ENCODE peak calls at places on chromosomes 2 and 18, in eight cellular contexts. A is psoas muscle; U is CD8-positive, alpha-beta T cell; P is endothelial cell; V is kidney; B is cardiac muscle cell; Q is lower lobe of right lung; G is fibroblast of mammary gland. W is an unnamed sample.

GRCh38 chr2:111119847-111120252 is 864 bp upstream of the BCL2L11 start:
- DNase-seq in A (peak), U (peak), P (peak), V (peak), B (no peak), Q (peak), G (no peak), W (no peak)

GRCh38 chr2:73262108-73262651 is 22.1 kb downstream of the FBXO41 start:
- DNase-seq in A (no peak), U (no peak), P (no peak), V (no peak), B (no peak), Q (no peak), G (no peak), W (no peak)

GRCh38 chr2:96927420-96928171 is 57.7 kb upstream of the SEMA4C start:
- DNase-seq in A (peak), U (no peak), P (no peak), V (peak), B (peak), Q (peak), G (no peak), W (peak)

GRCh38 chr2:97701851-97702465 is 11.4 kb upstream of the ZAP70 start:
- DNase-seq in A (no peak), U (no peak), P (no peak), V (no peak), B (peak), Q (no peak), G (peak), W (no peak)

GRCh38 chr2:74223941-74224770 is 25.7 kb downstream of the MTHFD2 start:
- DNase-seq in A (no peak), U (no peak), P (no peak), V (no peak), B (no peak), Q (no peak), G (peak), W (no peak)

GRCh38 chr18:3075491-3075890 is 62.5 kb upstream of the LPIN2 start:
- DNase-seq in A (no peak), U (no peak), P (no peak), V (no peak), B (peak), Q (no peak), G (no peak), W (no peak)

GRCh38 chr2:230441188-230441897 is 25.3 kb downstream of the SP100 start:
- DNase-seq in A (no peak), U (peak), P (no peak), V (peak), B (peak), Q (no peak), G (peak), W (no peak)

GRCh38 chr2:224532931-224533330 is 52.2 kb downstream of the CUL3 start:
- DNase-seq in A (no peak), U (no peak), P (no peak), V (no peak), B (no peak), Q (no peak), G (no peak), W (no peak)

GRCh38 chr2:152067823-152068222 is 31.0 kb downstream of the CACNB4 start:
- DNase-seq in A (no peak), U (no peak), P (no peak), V (no peak), B (no peak), Q (no peak), G (peak), W (no peak)

GRCh38 chr2:64522843-64523428 is 1.2 kb upstream of the AFTPH start:
- DNase-seq in A (peak), U (peak), P (peak), V (no peak), B (peak), Q (peak), G (peak), W (peak)

GRCh38 chr2:58047969-58048368 is 1.4 kb downstream of the VRK2 start:
- DNase-seq in A (no peak), U (no peak), P (no peak), V (no peak), B (no peak), Q (no peak), G (no peak), W (no peak)

GRCh38 chr18:58514773-58515172 is 114.1 kb downstream of the ALPK2 start:
- DNase-seq in A (no peak), U (no peak), P (no peak), V (no peak), B (no peak), Q (no peak), G (no peak), W (no peak)

GRCh38 chr2:66962625-66963207 is 434.4 kb upstream of the ETAA1 start:
- DNase-seq in A (no peak), U (no peak), P (no peak), V (no peak), B (no peak), Q (no peak), G (no peak), W (peak)

GRCh38 chr2:133970641-133971040 is 283.2 kb upstream of the MGAT5 start:
- DNase-seq in A (no peak), U (no peak), P (no peak), V (no peak), B (no peak), Q (no peak), G (no peak), W (no peak)

GRCh38 chr2:226487573-226487972 is 312.0 kb downstream of the IRS1 start:
- DNase-seq in A (no peak), U (no peak), P (no peak), V (no peak), B (no peak), Q (no peak), G (no peak), W (no peak)

GRCh38 chr2:165868211-165868610 is 74.2 kb upstream of the GALNT3 start:
- DNase-seq in A (no peak), U (no peak), P (no peak), V (no peak), B (peak), Q (no peak), G (peak), W (no peak)

GRCh38 chr2:96233880-96234316 is 25.3 kb upstream of the STARD7 start:
- DNase-seq in A (no peak), U (no peak), P (no peak), V (no peak), B (no peak), Q (no peak), G (no peak), W (no peak)

GRCh38 chr2:12287220-12287751 is 429.4 kb upstream of the TRIB2 start:
- DNase-seq in A (no peak), U (no peak), P (no peak), V (no peak), B (peak), Q (no peak), G (no peak), W (no peak)

GRCh38 chr2:193584522-193584938 is 1389.8 kb upstream of the TMEFF2 start:
- DNase-seq in A (no peak), U (no peak), P (peak), V (no peak), B (peak), Q (no peak), G (peak), W (peak)

GRCh38 chr2:42901076-42901645 is 108.8 kb upstream of the HAAO start:
- DNase-seq in A (no peak), U (no peak), P (no peak), V (no peak), B (peak), Q (no peak), G (peak), W (no peak)

DNA sequence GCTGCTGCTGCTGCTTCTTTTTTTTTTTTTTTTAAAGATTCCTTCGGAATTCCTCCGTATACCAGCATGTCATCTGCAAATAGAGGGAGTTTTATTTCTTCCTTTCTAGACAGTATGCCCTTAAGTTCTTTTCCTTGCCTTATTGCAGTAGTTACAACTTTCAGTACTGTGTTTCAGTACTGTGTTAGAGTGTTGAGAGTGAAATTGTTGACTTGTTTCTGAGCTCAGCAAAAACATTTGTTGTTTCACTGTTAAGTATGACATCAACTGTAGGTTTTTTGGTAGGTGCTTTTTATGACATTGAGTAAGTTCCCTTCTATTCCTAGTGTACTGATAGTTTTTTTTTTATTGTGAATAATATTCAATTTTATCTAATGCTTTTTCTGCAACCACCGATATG is 43.8 kb downstream of the ACVR2A start:
- DNase-seq in A (no peak), U (no peak), P (no peak), V (no peak), B (no peak), Q (no peak), G (no peak), W (no peak)
- TF ChIP-seq CTCF in A (no peak), U (no peak), P (no peak), V (no peak), B (no peak), Q (no peak), G (no peak), W (no peak)

GRCh38 chr2:104078431-104079157 is 775.3 kb upstream of the POU3F3 start:
- DNase-seq in A (no peak), U (no peak), P (no peak), V (no peak), B (no peak), Q (no peak), G (no peak), W (no peak)
- TF ChIP-seq CTCF in A (no peak), U (no peak), P (no peak), V (no peak), B (no peak), Q (no peak), G (no peak), W (no peak)

GRCh38 chr2:234606906-234607305 is 110.0 kb upstream of the ARL4C start:
- DNase-seq in A (no peak), U (no peak), P (no peak), V (no peak), B (no peak), Q (no peak), G (no peak), W (peak)

GRCh38 chr2:234607691-234608090 is 110.8 kb upstream of the ARL4C start:
- DNase-seq in A (no peak), U (no peak), P (no peak), V (no peak), B (no peak), Q (no peak), G (no peak), W (no peak)

GRCh38 chr2:234608946-234609345 is 112.1 kb upstream of the ARL4C start:
- DNase-seq in A (no peak), U (no peak), P (no peak), V (no peak), B (no peak), Q (no peak), G (no peak), W (no peak)

DNA sequence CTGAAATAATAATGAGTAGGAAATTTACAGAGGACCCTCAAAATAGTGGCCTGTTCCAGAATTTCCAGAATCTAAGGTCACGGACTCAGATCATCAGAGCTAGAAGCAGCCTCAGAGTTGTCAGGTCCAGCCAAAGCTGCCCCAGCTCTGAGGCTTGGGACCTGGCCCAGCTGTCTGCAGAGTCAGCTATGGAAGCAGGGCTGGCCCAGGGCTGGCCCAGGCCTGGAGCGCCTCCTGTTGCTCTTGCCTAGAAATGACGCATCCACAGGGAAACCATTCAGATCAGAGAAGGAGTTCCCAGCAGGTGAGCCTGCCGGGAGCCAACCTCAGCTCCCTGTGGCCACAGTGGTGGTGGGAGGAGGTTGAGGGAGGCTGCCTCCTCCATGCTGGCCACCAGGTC is 106.7 kb upstream of the ARL4C start:
- DNase-seq in A (no peak), U (no peak), P (no peak), V (no peak), B (no peak), Q (no peak), G (no peak), W (no peak)
- TF ChIP-seq CTCF in A (no peak), U (no peak), P (no peak), V (no peak), B (no peak), Q (no peak), G (no peak), W (peak)

GRCh38 chr2:112644155-112644932 is 1.4 kb upstream of the SLC20A1 start:
- DNase-seq in A (no peak), U (no peak), P (no peak), V (no peak), B (peak), Q (no peak), G (no peak), W (no peak)

GRCh38 chr2:112644933-112645395 is 775 bp upstream of the SLC20A1 start:
- DNase-seq in A (no peak), U (no peak), P (no peak), V (no peak), B (no peak), Q (no peak), G (peak), W (no peak)

GRCh38 chr2:112646102-112646719 is 472 bp downstream of the SLC20A1 start:
- DNase-seq in A (peak), U (peak), P (no peak), V (no peak), B (no peak), Q (no peak), G (no peak), W (peak)

GRCh38 chr2:112646791-112647720 is 1.3 kb downstream of the SLC20A1 start:
- DNase-seq in A (no peak), U (no peak), P (no peak), V (no peak), B (no peak), Q (no peak), G (no peak), W (no peak)

GRCh38 chr2:112645396-112646101 is at the start of gene SLC20A1:
- DNase-seq in A (peak), U (peak), P (peak), V (peak), B (peak), Q (peak), G (peak), W (peak)
- TF ChIP-seq CTCF in A (peak), U (peak), P (peak), V (no peak), B (peak), Q (peak), G (no peak), W (peak)

GRCh38 chr2:9076755-9077154 is 73.3 kb upstream of the MBOAT2 start:
- DNase-seq in A (no peak), U (no peak), P (no peak), V (no peak), B (no peak), Q (peak), G (no peak), W (no peak)
- TF ChIP-seq CTCF in A (no peak), U (no peak), P (no peak), V (no peak), B (no peak), Q (no peak), G (no peak), W (no peak)

W was measured in WERI-Rb-1.